ENCODE peak calls at places on chromosome 1, in eight cellular contexts. X is heart left ventricle, B is A673, P is neuronal stem cell, F is IMR-90, R is BJ, E is BE2C, Z is kidney. Q is an unnamed sample.

GRCh38 chr1:175757381-175758015 is 14.1 kb upstream of the TNR start:
- DNase-seq in Z (peak; percentile 66), B (peak; percentile 59), F (no peak), R (no peak), E (peak; percentile 60), P (peak; percentile 43), X (no peak), Q (no peak)

GRCh38 chr1:43548285-43549271 is 17.9 kb downstream of the PTPRF start:
- DNase-seq in R (no peak), B (no peak), E (no peak), X (no peak), P (no peak), F (no peak), Z (no peak), Q (no peak)

GRCh38 chr1:232335261-232335660 is 294.7 kb downstream of the SIPA1L2 start:
- DNase-seq in P (no peak), X (no peak), B (no peak), Z (no peak), F (no peak), E (no peak), R (no peak), Q (no peak)

GRCh38 chr1:98048234-98048633 is 127.4 kb upstream of the DPYD start:
- DNase-seq in Z (peak; percentile 89), E (peak; percentile 76), B (peak; percentile 95), P (peak; percentile 73), F (peak; percentile 92), R (no peak), X (peak; percentile 80), Q (peak; percentile 70)

GRCh38 chr1:25458550-25459298 is 28.0 kb downstream of the MACO1 start:
- DNase-seq in Z (no peak), X (no peak), R (peak; percentile 31), P (no peak), E (no peak), B (no peak), F (peak; percentile 48), Q (no peak)

GRCh38 chr1:181987996-181988395 is 73.5 kb downstream of the ZNF648 start:
- DNase-seq in X (no peak), F (no peak), R (no peak), B (no peak), E (no peak), P (no peak), Z (no peak), Q (no peak)

GRCh38 chr1:55816456-55816794 is 601.3 kb upstream of the USP24 start:
- DNase-seq in E (no peak), F (peak; percentile 37), Z (no peak), P (no peak), X (no peak), R (no peak), B (no peak), Q (no peak)

GRCh38 chr1:240484804-240485441 is 127.0 kb downstream of the GREM2 start:
- DNase-seq in E (no peak), R (no peak), B (no peak), P (no peak), X (no peak), Z (no peak), F (no peak), Q (no peak)

GRCh38 chr1:9260086-9260766 is 25.7 kb downstream of the H6PD start:
- DNase-seq in R (no peak), P (no peak), X (no peak), Z (no peak), F (no peak), B (no peak), E (no peak), Q (no peak)

GRCh38 chr1:107897428-107898339 is 67.3 kb downstream of the VAV3 start:
- DNase-seq in P (no peak), F (no peak), R (no peak), X (no peak), Z (no peak), E (no peak), B (no peak), Q (no peak)

GRCh38 chr1:233788687-233789086 is 115.8 kb upstream of the SLC35F3 start:
- DNase-seq in F (no peak), B (no peak), P (no peak), X (no peak), Z (no peak), E (no peak), R (no peak), Q (no peak)

GRCh38 chr1:24236170-24237045 is 49.3 kb upstream of the IFNLR1 start:
- DNase-seq in P (no peak), X (no peak), F (peak; percentile 47), Z (no peak), E (no peak), R (peak; percentile 1), B (no peak), Q (peak; percentile 81)

GRCh38 chr1:12629974-12630760 is 12.2 kb upstream of the DHRS3 start:
- DNase-seq in X (no peak), P (no peak), E (no peak), F (no peak), R (no peak), Z (no peak), B (no peak), Q (no peak)

GRCh38 chr1:11765661-11766428 is 3.9 kb downstream of the C1orf167 start:
- DNase-seq in Z (no peak), F (no peak), E (no peak), P (no peak), X (no peak), B (no peak), R (no peak), Q (no peak)

GRCh38 chr1:13462682-13463081 is 51.1 kb downstream of the LRRC38 start:
- DNase-seq in X (no peak), F (no peak), R (no peak), Z (no peak), P (no peak), B (no peak), E (no peak), Q (no peak)

GRCh38 chr1:197618065-197618464 is 157.2 kb downstream of the DENND1B start:
- DNase-seq in E (peak; percentile 34), Z (no peak), P (no peak), F (peak; percentile 34), R (no peak), B (peak; percentile 19), X (no peak), Q (no peak)

GRCh38 chr1:230677200-230677599 is 34.9 kb downstream of the COG2 start:
- DNase-seq in B (no peak), R (no peak), E (no peak), P (no peak), Z (no peak), F (no peak), X (no peak), Q (no peak)
- H3K36me3 ChIP-seq in B (peaks cover 16% of the 10 kb centered on the region), R (peaks cover 6% of the 10 kb centered on the region), E (peaks cover 49% of the 10 kb centered on the region), P (peaks cover 14% of the 10 kb centered on the region), Z (peaks cover 11% of the 10 kb centered on the region), F (peaks cover 15% of the 10 kb centered on the region), X (peaks cover 7% of the 10 kb centered on the region), Q (peaks cover 48% of the 10 kb centered on the region)

DNA sequence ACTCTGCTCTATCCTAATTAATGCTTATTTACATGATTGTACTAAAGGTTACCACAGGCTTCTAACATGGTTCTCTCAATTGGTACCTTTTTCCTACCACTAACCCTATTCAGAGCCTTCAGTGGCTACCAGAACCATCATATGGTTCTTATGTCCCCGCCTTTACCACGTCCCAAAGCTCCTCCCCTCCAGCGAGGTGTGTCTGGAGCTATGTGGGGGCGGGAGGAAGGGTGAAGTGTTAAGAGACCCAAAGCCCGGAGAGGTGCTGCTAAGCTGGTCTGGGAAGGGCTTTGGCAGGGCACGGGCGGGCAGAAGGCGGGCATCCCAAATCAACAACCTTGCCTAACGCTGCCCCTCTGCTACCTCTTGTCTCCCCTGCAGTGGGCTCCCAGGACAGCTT is 10.0 kb downstream of the SPATA46 start:
- DNase-seq in F (no peak), R (no peak), E (no peak), Z (no peak), X (no peak), P (no peak), B (no peak), Q (no peak)
- H3K4me3 ChIP-seq in F (peak overlapping the region; percentile 23), R (peak overlapping the region; percentile 60), E (no peak overlapping the region), Z (no peak overlapping the region), X (peak overlapping the region; percentile 28), P (no peak overlapping the region), B (no peak overlapping the region), Q (peak overlapping the region; percentile 34)

GRCh38 chr1:241521718-241522117 is 2.2 kb upstream of the FH start:
- DNase-seq in P (no peak), X (no peak), Z (no peak), B (no peak), E (no peak), F (no peak), R (no peak), Q (no peak)

GRCh38 chr1:241527146-241527545 is 5.0 kb upstream of the KMO start:
- DNase-seq in B (no peak), E (no peak), R (no peak), X (no peak), Z (no peak), P (no peak), F (no peak), Q (no peak)

GRCh38 chr1:241519308-241520079 is at the start of gene FH:
- DNase-seq in P (peak; percentile 92), B (peak; percentile 96), E (peak; percentile 97), X (peak; percentile 96), Z (peak; percentile 98), F (peak; percentile 98), R (peak; percentile 94), Q (peak; percentile 88)

GRCh38 chr1:241520080-241520465 is 518 bp upstream of the FH start:
- DNase-seq in Z (no peak), B (no peak), F (no peak), E (no peak), X (no peak), P (no peak), R (no peak), Q (no peak)

DNA sequence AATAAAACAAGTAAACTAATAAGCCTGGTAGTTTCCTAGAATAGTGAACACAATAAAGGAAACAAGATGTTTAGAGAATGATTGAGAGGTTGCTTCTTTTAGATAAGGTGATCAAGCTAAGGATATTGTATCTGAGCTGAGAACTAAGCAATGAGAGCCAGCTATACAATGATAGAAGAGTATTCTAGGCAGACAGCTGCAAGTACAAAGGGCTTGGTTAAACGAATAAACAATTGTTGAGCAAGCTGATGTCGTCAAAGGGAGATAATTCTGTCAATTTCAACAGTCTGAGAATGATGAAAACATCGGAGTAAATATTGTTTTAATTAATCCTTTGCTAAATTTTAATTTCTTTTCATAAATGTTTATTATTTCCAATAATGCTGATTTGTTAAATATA is 5.5 kb upstream of the FH start:
- DNase-seq in F (no peak), X (no peak), B (no peak), P (no peak), R (no peak), E (no peak), Z (no peak), Q (no peak)
- H3K36me3 ChIP-seq in F (no peaks in the 10 kb centered on the region), X (no peaks in the 10 kb centered on the region), B (no peaks in the 10 kb centered on the region), P (no peaks in the 10 kb centered on the region), R (no peaks in the 10 kb centered on the region), E (no peaks in the 10 kb centered on the region), Z (no peaks in the 10 kb centered on the region), Q (no peaks in the 10 kb centered on the region)

DNA sequence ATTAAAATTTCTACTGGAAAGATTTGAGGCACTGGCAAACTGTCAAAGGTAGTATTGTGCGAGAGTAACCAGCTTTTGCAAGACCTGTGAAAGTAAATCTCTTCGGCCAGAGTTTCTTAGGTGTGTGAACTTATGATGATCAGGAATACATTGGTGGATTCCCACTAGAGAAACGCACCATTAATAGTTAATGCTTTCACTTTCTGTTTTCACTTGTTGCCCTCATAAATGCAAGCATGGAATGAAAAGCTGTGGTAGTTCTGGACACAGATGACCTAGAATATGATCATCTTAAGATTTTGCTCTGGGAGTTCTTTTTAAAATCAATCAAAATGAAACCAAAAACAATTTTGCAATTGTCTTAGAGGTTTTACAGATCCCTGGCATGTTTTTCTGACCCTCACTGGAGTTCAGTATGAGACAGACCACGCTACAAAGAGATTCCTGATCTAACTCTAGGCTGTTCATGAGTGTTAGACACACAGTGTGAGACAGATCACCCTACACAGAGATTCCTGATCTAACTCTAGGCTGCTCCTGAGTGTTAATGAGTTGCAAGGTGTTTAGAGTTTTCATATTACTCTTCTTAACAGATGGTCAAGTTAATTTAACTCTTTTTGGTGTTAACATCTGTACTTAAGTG is 98.8 kb downstream of the SDCCAG8 start:
- DNase-seq in B (no peak), E (no peak), F (peak; percentile 21), X (no peak), P (no peak), Z (no peak), R (no peak), Q (no peak)
- H3K4me3 ChIP-seq in B (no peak overlapping the region), E (no peak overlapping the region), F (peak overlapping the region; percentile 27), X (peak overlapping the region; percentile 8), P (no peak overlapping the region), Z (peak overlapping the region; percentile 47), R (no peak overlapping the region), Q (no peak overlapping the region)

Q was measured in RWPE2.